ENCODE peak calls at places on chromosomes 6 and 20, in six cellular contexts. T is HepG2, N is A549, Q is K562, F is endothelial cell of umbilical vein, X is GM12878. I is an unnamed sample.

GRCh38 chr6:56691201-56691595 is 48.5 kb upstream of the DST start:
- DNase-seq in T (no peak), N (no peak), Q (no peak), F (no peak), X (no peak), I (no peak)

GRCh38 chr20:23156170-23156841 is 70.2 kb upstream of the CD93 start:
- DNase-seq in T (peak), N (peak), Q (peak), F (peak), X (no peak), I (peak)

GRCh38 chr6:163612200-163612599 is 197.7 kb downstream of the QKI start:
- DNase-seq in T (no peak), N (no peak), Q (no peak), F (no peak), X (no peak), I (no peak)

GRCh38 chr20:10635476-10636208 is 38.2 kb downstream of the JAG1 start:
- DNase-seq in T (no peak), N (no peak), Q (no peak), F (no peak), X (no peak), I (peak)

GRCh38 chr6:117624869-117625481 is 22.7 kb upstream of the GOPC start:
- DNase-seq in T (no peak), N (no peak), Q (no peak), F (no peak), X (no peak), I (peak)

GRCh38 chr6:124373386-124373785 is 569.7 kb downstream of the NKAIN2 start:
- DNase-seq in T (no peak), N (no peak), Q (no peak), F (no peak), X (no peak), I (no peak)

GRCh38 chr6:138885156-138885819 is 89.4 kb downstream of the ECT2L start:
- DNase-seq in T (no peak), N (no peak), Q (no peak), F (no peak), X (no peak), I (no peak)

GRCh38 chr6:35359744-35360348 is 17.5 kb downstream of the PPARD start:
- DNase-seq in T (no peak), N (no peak), Q (no peak), F (no peak), X (no peak), I (no peak)

GRCh38 chr20:21090112-21090737 is 15.9 kb downstream of the LINC00237 start:
- DNase-seq in T (no peak), N (no peak), Q (no peak), F (no peak), X (no peak), I (peak)

GRCh38 chr6:104700371-104701185 is 159.1 kb downstream of the HACE1 start:
- DNase-seq in T (no peak), N (no peak), Q (no peak), F (no peak), X (no peak), I (no peak)

GRCh38 chr6:11711644-11711993 is 67.0 kb downstream of the ADTRP start:
- DNase-seq in T (no peak), N (no peak), Q (no peak), F (no peak), X (peak), I (peak)

GRCh38 chr6:6007311-6008113 is 787 bp upstream of the NRN1 start:
- DNase-seq in T (no peak), N (no peak), Q (no peak), F (peak), X (no peak), I (peak)

GRCh38 chr6:160081398-160081797 is 40.2 kb upstream of the SLC22A1 start:
- DNase-seq in T (no peak), N (no peak), Q (no peak), F (no peak), X (no peak), I (no peak)

GRCh38 chr6:129314575-129314974 is 395.4 kb downstream of the ARHGAP18 start:
- DNase-seq in T (no peak), N (no peak), Q (no peak), F (no peak), X (no peak), I (no peak)

GRCh38 chr6:165618241-165618640 is 44.8 kb downstream of the PDE10A start:
- DNase-seq in T (no peak), N (no peak), Q (no peak), F (no peak), X (no peak), I (no peak)

GRCh38 chr6:168247456-168248147 is 72.0 kb downstream of the DACT2 start:
- DNase-seq in T (peak), N (peak), Q (no peak), F (no peak), X (no peak), I (no peak)

GRCh38 chr6:143158113-143158581 is 97.5 kb downstream of the AIG1 start:
- DNase-seq in T (no peak), N (no peak), Q (peak), F (no peak), X (no peak), I (no peak)

GRCh38 chr6:11766589-11767450 is 11.8 kb downstream of the ADTRP start:
- DNase-seq in T (peak), N (peak), Q (no peak), F (peak), X (no peak), I (no peak)

GRCh38 chr20:48191200-48191599 is 405.9 kb upstream of the SULF2 start:
- DNase-seq in T (no peak), N (no peak), Q (no peak), F (no peak), X (no peak), I (no peak)

GRCh38 chr6:169378620-169379381 is 125.2 kb upstream of the THBS2 start:
- DNase-seq in T (no peak), N (no peak), Q (no peak), F (no peak), X (no peak), I (no peak)

GRCh38 chr6:17448165-17448564 is 54.8 kb downstream of the CAP2 start:
- DNase-seq in T (no peak), N (no peak), Q (no peak), F (peak), X (no peak), I (no peak)

GRCh38 chr6:159090530-159091306 is 45.9 kb upstream of the TAGAP start:
- DNase-seq in T (no peak), N (no peak), Q (no peak), F (no peak), X (no peak), I (no peak)

GRCh38 chr6:122401104-122401503 is 1.7 kb downstream of the HSF2 start:
- DNase-seq in T (no peak), N (no peak), Q (no peak), F (no peak), X (no peak), I (no peak)

GRCh38 chr6:122399055-122399347 is 451 bp upstream of the HSF2 start:
- DNase-seq in T (no peak), N (no peak), Q (no peak), F (no peak), X (no peak), I (no peak)

GRCh38 chr6:122400121-122400450 is 634 bp downstream of the HSF2 start:
- DNase-seq in T (peak), N (peak), Q (peak), F (no peak), X (no peak), I (peak)

GRCh38 chr6:122400467-122401089 is 1.1 kb downstream of the HSF2 start:
- DNase-seq in T (no peak), N (no peak), Q (peak), F (peak), X (no peak), I (peak)

GRCh38 chr6:122399348-122400120 is at the start of gene HSF2:
- DNase-seq in T (peak), N (peak), Q (peak), F (peak), X (peak), I (peak)
- TF ChIP-seq CTCF in T (peak), N (no peak), Q (peak), F (peak), X (peak), I (no peak)

GRCh38 chr6:81547149-81547548 is 205.3 kb downstream of the TENT5A start:
- DNase-seq in T (no peak), N (no peak), Q (no peak), F (no peak), X (no peak), I (no peak)
- H3K4me3 ChIP-seq in T (no peak), N (no peak), Q (no peak), F (no peak), X (no peak), I (no peak)

GRCh38 chr6:134166529-134167221 is 114.3 kb upstream of the SLC2A12 start:
- DNase-seq in T (no peak), N (no peak), Q (no peak), F (no peak), X (no peak), I (no peak)

GRCh38 chr6:134169881-134170486 is 117.6 kb upstream of the SLC2A12 start:
- DNase-seq in T (no peak), N (no peak), Q (no peak), F (no peak), X (no peak), I (no peak)

GRCh38 chr6:134170844-134171243 is 118.4 kb upstream of the SLC2A12 start:
- DNase-seq in T (no peak), N (no peak), Q (no peak), F (no peak), X (no peak), I (no peak)

GRCh38 chr6:134171517-134171916 is 119.1 kb upstream of the SLC2A12 start:
- DNase-seq in T (no peak), N (no peak), Q (no peak), F (no peak), X (no peak), I (no peak)

GRCh38 chr6:134168580-134169223 is 116.3 kb upstream of the SLC2A12 start:
- DNase-seq in T (no peak), N (no peak), Q (no peak), F (no peak), X (no peak), I (no peak)
- TF ChIP-seq MYC in T (no peak), N (no peak), Q (no peak), F (no peak), X (no peak), I (no peak)

GRCh38 chr6:149190228-149190831 is 127.2 kb upstream of the TAB2 start:
- DNase-seq in T (peak), N (no peak), Q (peak), F (peak), X (no peak), I (peak)
- TF ChIP-seq CTCF in T (peak), N (no peak), Q (peak), F (peak), X (peak), I (no peak)

DNA sequence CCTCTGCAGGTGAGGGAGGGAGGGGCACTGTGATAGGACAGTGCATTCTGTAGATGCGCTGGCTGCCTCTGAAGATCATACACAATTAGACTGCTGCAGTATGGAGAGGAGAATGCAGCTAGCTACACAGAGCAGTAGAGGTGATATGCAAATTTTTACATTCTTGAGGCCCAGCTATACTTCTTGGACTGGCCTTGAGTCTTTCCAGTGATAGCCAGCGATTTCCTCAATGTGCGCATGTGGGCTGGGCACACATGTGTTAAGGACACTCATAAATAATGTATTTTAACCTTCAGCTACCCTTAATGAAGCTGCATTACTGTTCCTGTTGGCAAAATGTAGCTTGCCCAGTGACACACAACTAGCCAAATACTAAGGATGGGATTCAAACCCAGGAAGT is 19.0 kb downstream of the TTPAL start:
- DNase-seq in T (no peak), N (no peak), Q (no peak), F (no peak), X (no peak), I (no peak)
- H3K4me3 ChIP-seq in T (no peak), N (no peak), Q (no peak), F (no peak), X (no peak), I (no peak)

DNA sequence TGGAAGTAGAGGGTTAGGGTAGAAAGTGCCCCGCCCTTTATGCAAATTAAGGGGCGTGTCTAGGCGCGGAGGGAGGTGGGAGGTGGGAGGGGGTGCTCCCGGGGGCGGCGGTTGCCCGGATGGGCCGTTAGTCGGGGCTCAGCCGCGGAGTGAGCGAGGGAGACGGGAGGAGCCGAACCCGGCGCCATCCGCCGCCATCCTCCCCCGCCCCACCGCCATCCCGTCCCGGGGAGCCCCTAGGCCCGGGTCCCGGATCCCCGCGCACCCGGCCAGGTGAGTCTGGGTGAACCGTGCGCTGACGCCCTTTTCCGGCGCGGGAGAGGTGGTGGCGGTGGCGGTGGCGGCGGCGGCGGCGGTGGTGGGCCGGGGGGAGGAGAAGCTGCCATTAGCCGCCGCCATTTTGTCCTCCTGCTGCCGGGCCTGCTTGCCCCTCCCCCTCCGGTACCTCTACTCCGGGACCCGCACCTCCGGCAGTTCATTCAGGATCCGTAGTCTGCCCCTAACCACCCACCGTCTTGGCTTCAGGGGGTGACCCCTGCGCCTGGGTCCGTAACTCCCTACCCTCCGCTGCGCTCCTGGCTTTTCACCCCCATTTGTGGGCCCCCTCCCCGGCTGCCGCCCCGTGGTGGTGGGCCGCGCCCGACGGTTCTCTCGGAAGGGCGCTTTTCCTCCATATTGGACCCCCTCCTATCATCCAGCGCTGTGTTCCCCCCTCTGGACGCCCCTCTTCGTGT is at the start of gene PRRC2A:
- DNase-seq in T (no peak), N (peak), Q (peak), F (no peak), X (no peak), I (peak)
- TF ChIP-seq MYC in T (peak), N (peak), Q (peak), F (peak), X (peak), I (peak)

GRCh38 chr20:46823753-46824152 is 70.9 kb upstream of the EYA2 start:
- DNase-seq in T (no peak), N (no peak), Q (no peak), F (no peak), X (no peak), I (no peak)

GRCh38 chr20:46816097-46816496 is 78.5 kb upstream of the EYA2 start:
- DNase-seq in T (no peak), N (no peak), Q (no peak), F (no peak), X (no peak), I (no peak)

GRCh38 chr20:46816916-46817638 is 77.6 kb upstream of the EYA2 start:
- DNase-seq in T (no peak), N (no peak), Q (no peak), F (no peak), X (no peak), I (no peak)

GRCh38 chr20:46823271-46823747 is 71.3 kb upstream of the EYA2 start:
- DNase-seq in T (no peak), N (no peak), Q (no peak), F (no peak), X (no peak), I (no peak)

DNA sequence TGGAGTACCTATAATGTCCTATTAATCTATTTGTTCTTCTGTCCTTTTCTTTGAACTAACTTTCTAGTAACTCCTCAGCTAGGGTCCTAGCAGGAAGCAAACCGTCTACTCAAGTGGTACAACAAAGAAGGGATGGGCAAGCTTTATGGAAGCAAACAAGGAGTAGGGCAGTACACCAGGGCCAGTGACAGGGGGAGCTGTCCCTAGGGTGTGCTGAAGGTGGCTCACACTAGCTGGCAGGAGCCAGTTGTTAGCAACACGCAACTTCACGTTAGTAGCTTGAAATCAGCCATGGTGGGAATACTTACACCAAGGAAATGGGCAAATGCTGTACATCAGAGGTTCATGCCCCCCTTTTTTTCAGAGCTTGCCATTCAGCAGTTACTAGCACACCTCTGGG is 74.0 kb upstream of the EYA2 start:
- DNase-seq in T (peak), N (no peak), Q (no peak), F (no peak), X (no peak), I (no peak)
- TF ChIP-seq CTCF in T (peak), N (no peak), Q (no peak), F (no peak), X (no peak), I (no peak)

I was measured in NB4.